ENCODE peak calls at places on chromosome 17, in nine cellular contexts. One of them, this sample, is unnamed.

GRCh38 chr17:17080781-17081180 is 38.5 kb downstream of the MPRIP start:
- DNase-seq in stimulated activated CD4-positive, alpha-beta T cell treated with anti-CD3 and anti-CD28 coated beads, Interleukin-1b, Interleukin-23, amount 100 ng/mL, for 48 hours: no peak
- DNase-seq in PC-9: no peak
- DNase-seq in NCI-H2029 treated with DMSO at 0.1 percent for 48 hours: no peak
- DNase-seq in astrocyte of the spinal cord: no peak
- DNase-seq in mammary epithelial cell: no peak
- DNase-seq in NCI-H345: no peak
- DNase-seq in activated T-cell treated with anti-CD3 and anti-CD28 coated beads, Interleukin-2, amount 50 U/mL, for 4 hours: no peak
- DNase-seq in fibroblast of the aortic adventitia: no peak
- DNase-seq in this sample: no peak

GRCh38 chr17:44918006-44918405 is 2.7 kb upstream of the GFAP start:
- DNase-seq in NCI-H2029 treated with DMSO at 0.1 percent for 48 hours: no peak
- DNase-seq in NCI-H345: no peak
- DNase-seq in fibroblast of the aortic adventitia: no peak
- DNase-seq in PC-9: no peak
- DNase-seq in mammary epithelial cell: peak
- DNase-seq in activated T-cell treated with anti-CD3 and anti-CD28 coated beads, Interleukin-2, amount 50 U/mL, for 4 hours: no peak
- DNase-seq in astrocyte of the spinal cord: no peak
- DNase-seq in stimulated activated CD4-positive, alpha-beta T cell treated with anti-CD3 and anti-CD28 coated beads, Interleukin-1b, Interleukin-23, amount 100 ng/mL, for 48 hours: no peak
- DNase-seq in this sample: no peak

GRCh38 chr17:48589831-48590602 is at the start of gene HOXB3:
- DNase-seq in NCI-H2029 treated with DMSO at 0.1 percent for 48 hours: peak
- DNase-seq in NCI-H345: peak
- DNase-seq in activated T-cell treated with anti-CD3 and anti-CD28 coated beads, Interleukin-2, amount 50 U/mL, for 4 hours: no peak
- DNase-seq in fibroblast of the aortic adventitia: no peak
- DNase-seq in mammary epithelial cell: no peak
- DNase-seq in stimulated activated CD4-positive, alpha-beta T cell treated with anti-CD3 and anti-CD28 coated beads, Interleukin-1b, Interleukin-23, amount 100 ng/mL, for 48 hours: no peak
- DNase-seq in PC-9: no peak
- DNase-seq in astrocyte of the spinal cord: peak
- DNase-seq in this sample: no peak

GRCh38 chr17:45345554-45346254 is 28.9 kb upstream of the MAP3K14 start:
- DNase-seq in PC-9: no peak
- DNase-seq in NCI-H345: no peak
- DNase-seq in activated T-cell treated with anti-CD3 and anti-CD28 coated beads, Interleukin-2, amount 50 U/mL, for 4 hours: no peak
- DNase-seq in astrocyte of the spinal cord: peak
- DNase-seq in fibroblast of the aortic adventitia: peak
- DNase-seq in NCI-H2029 treated with DMSO at 0.1 percent for 48 hours: no peak
- DNase-seq in mammary epithelial cell: no peak
- DNase-seq in stimulated activated CD4-positive, alpha-beta T cell treated with anti-CD3 and anti-CD28 coated beads, Interleukin-1b, Interleukin-23, amount 100 ng/mL, for 48 hours: no peak
- DNase-seq in this sample: peak

GRCh38 chr17:37358098-37358829 is 17.5 kb upstream of the C17orf78 start:
- DNase-seq in fibroblast of the aortic adventitia: peak
- DNase-seq in activated T-cell treated with anti-CD3 and anti-CD28 coated beads, Interleukin-2, amount 50 U/mL, for 4 hours: peak
- DNase-seq in NCI-H345: peak
- DNase-seq in astrocyte of the spinal cord: peak
- DNase-seq in PC-9: peak
- DNase-seq in NCI-H2029 treated with DMSO at 0.1 percent for 48 hours: no peak
- DNase-seq in mammary epithelial cell: peak
- DNase-seq in stimulated activated CD4-positive, alpha-beta T cell treated with anti-CD3 and anti-CD28 coated beads, Interleukin-1b, Interleukin-23, amount 100 ng/mL, for 48 hours: peak
- DNase-seq in this sample: peak

GRCh38 chr17:50790619-50791018 is 23.3 kb upstream of the ANKRD40CL start:
- DNase-seq in activated T-cell treated with anti-CD3 and anti-CD28 coated beads, Interleukin-2, amount 50 U/mL, for 4 hours: no peak
- DNase-seq in stimulated activated CD4-positive, alpha-beta T cell treated with anti-CD3 and anti-CD28 coated beads, Interleukin-1b, Interleukin-23, amount 100 ng/mL, for 48 hours: no peak
- DNase-seq in fibroblast of the aortic adventitia: no peak
- DNase-seq in NCI-H345: no peak
- DNase-seq in NCI-H2029 treated with DMSO at 0.1 percent for 48 hours: no peak
- DNase-seq in PC-9: no peak
- DNase-seq in astrocyte of the spinal cord: no peak
- DNase-seq in mammary epithelial cell: no peak
- DNase-seq in this sample: no peak

GRCh38 chr17:72931635-72932034 is 160.9 kb downstream of the SLC39A11 start:
- DNase-seq in PC-9: no peak
- DNase-seq in NCI-H2029 treated with DMSO at 0.1 percent for 48 hours: no peak
- DNase-seq in stimulated activated CD4-positive, alpha-beta T cell treated with anti-CD3 and anti-CD28 coated beads, Interleukin-1b, Interleukin-23, amount 100 ng/mL, for 48 hours: peak
- DNase-seq in fibroblast of the aortic adventitia: no peak
- DNase-seq in astrocyte of the spinal cord: no peak
- DNase-seq in activated T-cell treated with anti-CD3 and anti-CD28 coated beads, Interleukin-2, amount 50 U/mL, for 4 hours: no peak
- DNase-seq in mammary epithelial cell: no peak
- DNase-seq in NCI-H345: no peak
- DNase-seq in this sample: no peak

GRCh38 chr17:56431736-56432135 is 161.8 kb upstream of the NOG start:
- DNase-seq in PC-9: no peak
- DNase-seq in stimulated activated CD4-positive, alpha-beta T cell treated with anti-CD3 and anti-CD28 coated beads, Interleukin-1b, Interleukin-23, amount 100 ng/mL, for 48 hours: no peak
- DNase-seq in astrocyte of the spinal cord: no peak
- DNase-seq in fibroblast of the aortic adventitia: no peak
- DNase-seq in activated T-cell treated with anti-CD3 and anti-CD28 coated beads, Interleukin-2, amount 50 U/mL, for 4 hours: no peak
- DNase-seq in mammary epithelial cell: no peak
- DNase-seq in NCI-H345: no peak
- DNase-seq in NCI-H2029 treated with DMSO at 0.1 percent for 48 hours: no peak
- DNase-seq in this sample: no peak

GRCh38 chr17:73293480-73293911 is 18.3 kb downstream of the CDC42EP4 start:
- DNase-seq in astrocyte of the spinal cord: peak
- DNase-seq in activated T-cell treated with anti-CD3 and anti-CD28 coated beads, Interleukin-2, amount 50 U/mL, for 4 hours: no peak
- DNase-seq in mammary epithelial cell: peak
- DNase-seq in fibroblast of the aortic adventitia: peak
- DNase-seq in NCI-H2029 treated with DMSO at 0.1 percent for 48 hours: no peak
- DNase-seq in PC-9: peak
- DNase-seq in NCI-H345: no peak
- DNase-seq in stimulated activated CD4-positive, alpha-beta T cell treated with anti-CD3 and anti-CD28 coated beads, Interleukin-1b, Interleukin-23, amount 100 ng/mL, for 48 hours: no peak
- DNase-seq in this sample: peak

GRCh38 chr17:17888821-17889220 is 52.0 kb upstream of the SREBF1 start:
- DNase-seq in astrocyte of the spinal cord: no peak
- DNase-seq in PC-9: no peak
- DNase-seq in stimulated activated CD4-positive, alpha-beta T cell treated with anti-CD3 and anti-CD28 coated beads, Interleukin-1b, Interleukin-23, amount 100 ng/mL, for 48 hours: no peak
- DNase-seq in NCI-H345: no peak
- DNase-seq in activated T-cell treated with anti-CD3 and anti-CD28 coated beads, Interleukin-2, amount 50 U/mL, for 4 hours: no peak
- DNase-seq in fibroblast of the aortic adventitia: no peak
- DNase-seq in mammary epithelial cell: no peak
- DNase-seq in NCI-H2029 treated with DMSO at 0.1 percent for 48 hours: no peak
- DNase-seq in this sample: no peak

GRCh38 chr17:74444406-74444805 is 12.5 kb downstream of the GPRC5C start:
- DNase-seq in activated T-cell treated with anti-CD3 and anti-CD28 coated beads, Interleukin-2, amount 50 U/mL, for 4 hours: no peak
- DNase-seq in astrocyte of the spinal cord: no peak
- DNase-seq in stimulated activated CD4-positive, alpha-beta T cell treated with anti-CD3 and anti-CD28 coated beads, Interleukin-1b, Interleukin-23, amount 100 ng/mL, for 48 hours: no peak
- DNase-seq in NCI-H2029 treated with DMSO at 0.1 percent for 48 hours: no peak
- DNase-seq in PC-9: no peak
- DNase-seq in fibroblast of the aortic adventitia: no peak
- DNase-seq in NCI-H345: no peak
- DNase-seq in mammary epithelial cell: no peak
- DNase-seq in this sample: no peak

GRCh38 chr17:42855048-42855596 is 4.1 kb downstream of the AOC3 start:
- DNase-seq in PC-9: no peak
- DNase-seq in activated T-cell treated with anti-CD3 and anti-CD28 coated beads, Interleukin-2, amount 50 U/mL, for 4 hours: no peak
- DNase-seq in stimulated activated CD4-positive, alpha-beta T cell treated with anti-CD3 and anti-CD28 coated beads, Interleukin-1b, Interleukin-23, amount 100 ng/mL, for 48 hours: no peak
- DNase-seq in NCI-H345: no peak
- DNase-seq in astrocyte of the spinal cord: no peak
- DNase-seq in mammary epithelial cell: no peak
- DNase-seq in NCI-H2029 treated with DMSO at 0.1 percent for 48 hours: no peak
- DNase-seq in fibroblast of the aortic adventitia: no peak
- DNase-seq in this sample: no peak

GRCh38 chr17:74763565-74764387 is 12.4 kb downstream of the NAT9 start:
- DNase-seq in NCI-H345: no peak
- DNase-seq in activated T-cell treated with anti-CD3 and anti-CD28 coated beads, Interleukin-2, amount 50 U/mL, for 4 hours: no peak
- DNase-seq in PC-9: no peak
- DNase-seq in fibroblast of the aortic adventitia: no peak
- DNase-seq in stimulated activated CD4-positive, alpha-beta T cell treated with anti-CD3 and anti-CD28 coated beads, Interleukin-1b, Interleukin-23, amount 100 ng/mL, for 48 hours: no peak
- DNase-seq in NCI-H2029 treated with DMSO at 0.1 percent for 48 hours: no peak
- DNase-seq in mammary epithelial cell: no peak
- DNase-seq in astrocyte of the spinal cord: no peak
- DNase-seq in this sample: no peak

GRCh38 chr17:57356153-57356721 is 99.9 kb downstream of the MSI2 start:
- DNase-seq in NCI-H345: no peak
- DNase-seq in mammary epithelial cell: no peak
- DNase-seq in fibroblast of the aortic adventitia: no peak
- DNase-seq in NCI-H2029 treated with DMSO at 0.1 percent for 48 hours: no peak
- DNase-seq in astrocyte of the spinal cord: no peak
- DNase-seq in stimulated activated CD4-positive, alpha-beta T cell treated with anti-CD3 and anti-CD28 coated beads, Interleukin-1b, Interleukin-23, amount 100 ng/mL, for 48 hours: no peak
- DNase-seq in PC-9: no peak
- DNase-seq in activated T-cell treated with anti-CD3 and anti-CD28 coated beads, Interleukin-2, amount 50 U/mL, for 4 hours: no peak
- DNase-seq in this sample: no peak

GRCh38 chr17:2023692-2024571 is 1.2 kb downstream of the RTN4RL1 start:
- DNase-seq in stimulated activated CD4-positive, alpha-beta T cell treated with anti-CD3 and anti-CD28 coated beads, Interleukin-1b, Interleukin-23, amount 100 ng/mL, for 48 hours: peak
- DNase-seq in PC-9: peak
- DNase-seq in mammary epithelial cell: peak
- DNase-seq in fibroblast of the aortic adventitia: peak
- DNase-seq in NCI-H345: peak
- DNase-seq in activated T-cell treated with anti-CD3 and anti-CD28 coated beads, Interleukin-2, amount 50 U/mL, for 4 hours: peak
- DNase-seq in NCI-H2029 treated with DMSO at 0.1 percent for 48 hours: no peak
- DNase-seq in astrocyte of the spinal cord: peak
- DNase-seq in this sample: peak

GRCh38 chr17:75199886-75200618 is 5.4 kb upstream of the NUP85 start:
- DNase-seq in activated T-cell treated with anti-CD3 and anti-CD28 coated beads, Interleukin-2, amount 50 U/mL, for 4 hours: no peak
- DNase-seq in NCI-H345: no peak
- DNase-seq in PC-9: no peak
- DNase-seq in NCI-H2029 treated with DMSO at 0.1 percent for 48 hours: no peak
- DNase-seq in astrocyte of the spinal cord: no peak
- DNase-seq in stimulated activated CD4-positive, alpha-beta T cell treated with anti-CD3 and anti-CD28 coated beads, Interleukin-1b, Interleukin-23, amount 100 ng/mL, for 48 hours: no peak
- DNase-seq in mammary epithelial cell: no peak
- DNase-seq in fibroblast of the aortic adventitia: no peak
- DNase-seq in this sample: no peak

GRCh38 chr17:72699566-72699965 is 392.9 kb downstream of the SLC39A11 start:
- DNase-seq in NCI-H345: no peak
- DNase-seq in mammary epithelial cell: peak
- DNase-seq in fibroblast of the aortic adventitia: peak
- DNase-seq in PC-9: no peak
- DNase-seq in astrocyte of the spinal cord: peak
- DNase-seq in stimulated activated CD4-positive, alpha-beta T cell treated with anti-CD3 and anti-CD28 coated beads, Interleukin-1b, Interleukin-23, amount 100 ng/mL, for 48 hours: no peak
- DNase-seq in NCI-H2029 treated with DMSO at 0.1 percent for 48 hours: no peak
- DNase-seq in activated T-cell treated with anti-CD3 and anti-CD28 coated beads, Interleukin-2, amount 50 U/mL, for 4 hours: no peak
- DNase-seq in this sample: no peak

GRCh38 chr17:82970818-82971610 is 108.4 kb upstream of the METRNL start:
- DNase-seq in fibroblast of the aortic adventitia: no peak
- DNase-seq in astrocyte of the spinal cord: no peak
- DNase-seq in NCI-H2029 treated with DMSO at 0.1 percent for 48 hours: no peak
- DNase-seq in NCI-H345: no peak
- DNase-seq in PC-9: no peak
- DNase-seq in mammary epithelial cell: no peak
- DNase-seq in stimulated activated CD4-positive, alpha-beta T cell treated with anti-CD3 and anti-CD28 coated beads, Interleukin-1b, Interleukin-23, amount 100 ng/mL, for 48 hours: no peak
- DNase-seq in activated T-cell treated with anti-CD3 and anti-CD28 coated beads, Interleukin-2, amount 50 U/mL, for 4 hours: no peak
- DNase-seq in this sample: no peak